ENCODE peak calls at places on chromosomes 1 and 21, in four cellular contexts. F is CD8-positive, alpha-beta T cell; L is tibial artery; V is lower lobe of right lung. O is an unnamed sample.

GRCh38 chr1:31780632-31781031 is 16.5 kb upstream of the ADGRB2 start:
- DNase-seq in F (no peak), L (no peak), V (no peak), O (no peak)

GRCh38 chr1:65292861-65293593 is 16.3 kb upstream of the DNAJC6 start:
- DNase-seq in F (no peak), V (no peak), L (no peak), O (peak)

GRCh38 chr1:41476807-41477361 is 7.6 kb downstream of the EDN2 start:
- DNase-seq in V (peak), F (no peak), L (no peak), O (no peak)

GRCh38 chr1:221097479-221098281 is 218.4 kb downstream of the HLX start:
- DNase-seq in F (no peak), L (no peak), V (no peak), O (no peak)

GRCh38 chr21:34956416-34957316 is 92.4 kb downstream of the RUNX1 start:
- DNase-seq in L (no peak), F (no peak), V (no peak), O (no peak)

GRCh38 chr1:226638608-226639007 is 90.0 kb downstream of the STUM start:
- DNase-seq in V (peak), F (no peak), L (no peak), O (no peak)

GRCh38 chr1:38730511-38731397 is 128.8 kb downstream of the RRAGC start:
- DNase-seq in F (no peak), V (no peak), L (no peak), O (peak)

GRCh38 chr1:24987875-24988559 is 57.9 kb upstream of the RUNX3 start:
- DNase-seq in L (no peak), V (no peak), F (no peak), O (no peak)

GRCh38 chr1:28756846-28757245 is 20.1 kb downstream of the YTHDF2 start:
- DNase-seq in F (no peak), L (no peak), V (no peak), O (peak)

GRCh38 chr1:101293461-101294045 is 56.7 kb downstream of the S1PR1 start:
- DNase-seq in F (no peak), L (no peak), V (no peak), O (no peak)

GRCh38 chr1:95286479-95286878 is 52.5 kb downstream of the RWDD3 start:
- DNase-seq in L (no peak), F (no peak), V (no peak), O (peak)

GRCh38 chr1:20080441-20081330 is 10.7 kb downstream of the PLA2G5 start:
- DNase-seq in L (no peak), V (no peak), F (no peak), O (no peak)

GRCh38 chr21:26124421-26124833 is 46.1 kb downstream of the APP start:
- DNase-seq in V (no peak), F (no peak), L (no peak), O (peak)

GRCh38 chr1:198933506-198933905 is 294.7 kb downstream of the PTPRC start:
- DNase-seq in V (no peak), L (no peak), F (no peak), O (no peak)

GRCh38 chr1:151511636-151512215 is 539 bp downstream of the CGN start:
- DNase-seq in V (peak), L (no peak), F (peak), O (no peak)

GRCh38 chr1:151513626-151514101 is 2.5 kb downstream of the CGN start:
- DNase-seq in F (no peak), V (peak), L (no peak), O (peak)

GRCh38 chr1:151512326-151512725 is 1.1 kb downstream of the CGN start:
- DNase-seq in L (no peak), V (no peak), F (no peak), O (peak)

GRCh38 chr1:151514366-151514765 is 3.2 kb downstream of the CGN start:
- DNase-seq in L (no peak), F (no peak), V (no peak), O (peak)

GRCh38 chr1:151512801-151513625 is 1.8 kb downstream of the CGN start:
- DNase-seq in L (no peak), F (no peak), V (peak), O (peak)
- TF ChIP-seq CTCF in L (no peak), F (no peak), V (no peak), O (no peak)

GRCh38 chr1:110785612-110786011 is 87.3 kb upstream of the CD53 start:
- DNase-seq in F (no peak), V (no peak), L (no peak), O (peak)

GRCh38 chr1:110785055-110785454 is 87.9 kb upstream of the CD53 start:
- DNase-seq in V (no peak), F (no peak), L (no peak), O (no peak)

GRCh38 chr1:110783292-110783918 is 89.5 kb upstream of the CD53 start:
- DNase-seq in V (peak), F (peak), L (no peak), O (peak)

GRCh38 chr1:110786802-110787327 is 86.1 kb upstream of the CD53 start:
- DNase-seq in F (no peak), L (no peak), V (no peak), O (no peak)

GRCh38 chr1:110787328-110788071 is 85.4 kb upstream of the CD53 start:
- DNase-seq in L (no peak), F (peak), V (no peak), O (no peak)
- TF ChIP-seq CTCF in L (no peak), F (no peak), V (no peak), O (no peak)

GRCh38 chr1:203626910-203627246 is 246 bp downstream of the ATP2B4 start:
- DNase-seq in V (peak), F (no peak), L (peak), O (no peak)

GRCh38 chr1:203628185-203628996 is 1.8 kb downstream of the ATP2B4 start:
- DNase-seq in L (peak), F (no peak), V (peak), O (peak)

GRCh38 chr1:203627819-203628184 is 1.2 kb downstream of the ATP2B4 start:
- DNase-seq in L (peak), V (peak), F (no peak), O (peak)

GRCh38 chr1:203624341-203624712 is 2.3 kb upstream of the ATP2B4 start:
- DNase-seq in F (no peak), V (no peak), L (no peak), O (no peak)

DNA sequence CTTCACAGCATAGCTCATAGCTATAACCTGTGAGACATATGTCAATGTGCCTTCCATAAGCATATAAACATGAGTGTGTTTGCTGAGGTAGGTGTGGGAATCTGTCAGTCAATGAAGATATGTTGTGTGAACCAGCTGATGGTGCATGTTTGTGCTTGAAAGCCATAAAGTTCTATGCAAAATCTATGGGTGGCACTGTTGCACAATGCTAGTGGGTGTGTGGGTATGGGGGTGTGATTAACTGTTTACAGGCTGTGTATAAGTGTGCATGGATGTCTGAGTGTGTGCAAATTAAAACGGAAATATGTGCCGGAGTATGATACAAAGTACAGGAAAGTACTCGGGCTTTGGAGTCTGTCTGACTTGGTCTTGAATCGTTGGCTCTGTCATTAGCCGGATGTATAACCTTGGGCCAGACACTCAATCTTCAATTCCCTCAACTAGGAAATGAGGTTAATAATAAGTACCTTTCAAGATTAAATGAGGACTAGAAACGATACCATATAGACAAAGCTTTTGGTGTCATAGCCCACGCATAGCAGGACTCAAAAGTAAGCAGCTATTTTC is 926 bp upstream of the ATP2B4 start:
- DNase-seq in V (no peak), L (no peak), F (peak), O (peak)
- TF ChIP-seq CTCF in V (peak), L (peak), F (peak), O (no peak)

DNA sequence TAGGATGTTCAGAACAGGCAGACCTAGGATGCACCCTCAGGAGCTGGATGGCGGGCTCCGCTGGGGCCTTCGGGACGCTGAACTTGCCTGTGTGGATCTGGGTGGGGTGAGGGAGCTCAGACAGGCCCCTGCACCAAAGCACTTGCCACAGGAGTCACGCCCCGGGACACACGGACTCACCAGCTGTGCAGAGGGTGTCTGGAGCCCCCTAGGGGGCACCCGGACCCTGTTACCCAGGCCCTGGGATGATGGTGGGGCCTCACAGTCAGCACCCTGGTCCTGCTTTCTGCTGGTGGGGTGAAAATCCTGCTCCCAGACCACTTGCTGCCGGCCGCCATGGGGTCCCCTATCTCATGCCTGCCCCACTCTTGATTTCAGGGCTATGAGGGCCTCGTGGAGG is 10.8 kb downstream of the PFKL start:
- DNase-seq in V (no peak), L (no peak), F (no peak), O (no peak)
- TF ChIP-seq CTCF in V (no peak), L (no peak), F (no peak), O (no peak)

GRCh38 chr1:225445644-225446297 is 17.9 kb upstream of the LBR start:
- DNase-seq in V (no peak), L (no peak), F (no peak), O (no peak)
- TF ChIP-seq CTCF in V (no peak), L (no peak), F (no peak), O (no peak)

GRCh38 chr1:229381234-229381633 is 38.4 kb upstream of the CCSAP start:
- DNase-seq in L (no peak), F (no peak), V (no peak), O (no peak)
- TF ChIP-seq CTCF in L (no peak), F (no peak), V (no peak), O (no peak)

GRCh38 chr1:59429651-59430050 is 132.8 kb downstream of the FGGY start:
- DNase-seq in F (no peak), L (no peak), V (no peak), O (no peak)

GRCh38 chr1:59427155-59427554 is 130.3 kb downstream of the FGGY start:
- DNase-seq in L (no peak), F (no peak), V (no peak), O (peak)

GRCh38 chr1:59427784-59428183 is 130.9 kb downstream of the FGGY start:
- DNase-seq in L (no peak), F (no peak), V (no peak), O (no peak)

GRCh38 chr1:59431566-59432294 is 134.8 kb downstream of the FGGY start:
- DNase-seq in F (no peak), L (no peak), V (no peak), O (peak)

DNA sequence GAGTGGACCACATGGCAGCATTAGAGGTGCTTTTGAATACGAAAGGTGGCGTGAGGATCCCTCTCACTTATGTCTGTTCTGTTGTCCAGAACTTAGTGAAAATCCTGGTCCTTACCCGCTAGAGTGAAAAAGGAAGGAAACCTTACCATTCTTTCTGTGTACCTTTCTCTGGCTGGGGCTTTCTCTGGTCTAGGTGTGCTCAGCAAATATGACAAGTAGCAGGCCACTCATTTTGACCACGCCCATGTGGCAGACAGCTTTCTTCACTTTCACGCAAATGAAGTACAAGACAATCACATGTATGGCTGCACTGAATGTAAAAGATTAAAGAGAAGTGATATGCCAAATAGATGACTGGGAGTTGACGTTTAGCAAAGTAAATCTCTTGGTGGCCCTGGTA is 131.9 kb downstream of the FGGY start:
- DNase-seq in V (no peak), L (no peak), F (no peak), O (no peak)
- TF ChIP-seq CTCF in V (no peak), L (no peak), F (no peak), O (no peak)

GRCh38 chr1:26142165-26142564 is 16.7 kb upstream of the FAM110D start:
- DNase-seq in L (no peak), V (no peak), F (no peak), O (no peak)
- TF ChIP-seq CTCF in L (no peak), V (no peak), F (no peak), O (no peak)

DNA sequence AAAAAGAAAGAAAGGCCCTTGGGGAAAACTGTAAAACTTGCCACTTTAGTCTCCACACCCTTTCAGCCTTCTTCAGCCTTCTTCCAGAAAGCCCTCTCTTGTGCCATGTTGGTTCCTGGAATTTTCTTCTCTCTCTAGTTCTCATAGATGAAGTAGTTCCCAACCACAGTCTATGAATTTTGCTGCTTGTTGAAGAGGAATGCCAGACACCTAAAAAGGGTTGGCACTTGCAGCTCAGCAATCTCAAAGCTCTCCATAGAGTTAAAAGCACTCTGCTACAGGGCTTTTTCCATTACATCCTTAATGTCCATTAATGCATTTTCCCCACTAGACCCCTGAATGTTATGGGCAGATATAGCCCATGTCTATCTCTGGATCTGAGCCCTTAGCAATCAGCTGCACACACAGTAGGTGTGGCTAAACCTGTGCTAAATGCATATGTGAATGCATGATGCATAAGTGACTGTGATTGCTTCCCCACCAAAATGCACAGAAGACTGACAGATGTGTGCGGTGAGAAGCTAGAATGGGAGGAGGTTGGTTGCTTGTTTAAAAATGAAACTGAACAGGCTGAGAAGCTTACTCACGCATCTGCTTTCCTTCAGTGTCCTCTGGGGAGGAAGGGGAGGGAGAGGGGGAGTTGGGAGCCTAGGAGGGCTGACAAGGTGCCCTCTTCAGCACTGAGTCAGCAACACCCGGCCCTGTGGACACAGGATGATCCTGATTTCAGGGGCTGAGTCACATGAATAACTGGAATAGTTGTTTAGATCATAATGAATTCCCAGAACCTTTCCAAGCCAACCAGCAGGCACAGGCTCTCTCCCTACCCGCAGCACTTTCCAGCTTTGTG is 146.1 kb upstream of the FGGY start:
- DNase-seq in F (no peak), V (no peak), L (peak), O (peak)
- TF ChIP-seq CTCF in F (no peak), V (no peak), L (no peak), O (no peak)

O was measured in bronchial epithelial cell.